ENCODE peak calls at places on chromosomes 5 and 9, in six cellular contexts. M is AG10803; O is CD4-positive, alpha-beta T cell; V is prostate gland; J is astrocyte of the spinal cord; D is neural crest cell. Y is an unnamed sample.

GRCh38 chr5:1243487-1244152 is 18.4 kb downstream of the SLC6A18 start:
- DNase-seq in M (no peak), O (no peak), V (no peak), D (peak), J (no peak), Y (no peak)

GRCh38 chr9:35085078-35085477 is 5.3 kb upstream of the FANCG start:
- DNase-seq in V (no peak), M (peak), J (no peak), O (no peak), D (no peak), Y (no peak)

GRCh38 chr5:78972654-78973428 is 12.3 kb downstream of the ARSB start:
- DNase-seq in O (no peak), M (peak), D (no peak), V (peak), J (peak), Y (no peak)

GRCh38 chr5:58085800-58086199 is 374.1 kb downstream of the PLK2 start:
- DNase-seq in D (no peak), V (no peak), J (peak), M (no peak), O (no peak), Y (no peak)

GRCh38 chr9:32764139-32764538 is 19.2 kb upstream of the TMEM215 start:
- DNase-seq in D (no peak), V (no peak), O (no peak), M (no peak), J (no peak), Y (no peak)

GRCh38 chr9:133702798-133703570 is 35.2 kb downstream of the SARDH start:
- DNase-seq in O (peak), J (no peak), M (no peak), D (no peak), V (no peak), Y (no peak)

GRCh38 chr5:159820692-159821091 is 95.6 kb upstream of the ADRA1B start:
- DNase-seq in M (no peak), D (no peak), J (no peak), V (no peak), O (no peak), Y (no peak)

GRCh38 chr5:68239485-68239884 is 23.9 kb downstream of the PIK3R1 start:
- DNase-seq in J (peak), D (no peak), M (peak), O (peak), V (peak), Y (peak)

GRCh38 chr5:113330533-113331200 is 104.1 kb downstream of the TSSK1B start:
- DNase-seq in J (peak), O (no peak), D (no peak), V (peak), M (peak), Y (peak)

GRCh38 chr5:154356256-154356655 is 89.5 kb upstream of the SAP30L start:
- DNase-seq in O (no peak), J (no peak), D (no peak), M (peak), V (no peak), Y (no peak)

GRCh38 chr5:173812811-173813550 is 75.2 kb upstream of the CPEB4 start:
- DNase-seq in J (no peak), M (peak), V (no peak), D (no peak), O (no peak), Y (no peak)

GRCh38 chr9:38023661-38024035 is 45.4 kb downstream of the SHB start:
- DNase-seq in D (no peak), V (no peak), M (no peak), O (no peak), J (no peak), Y (no peak)

GRCh38 chr5:68046445-68046844 is 169.1 kb upstream of the PIK3R1 start:
- DNase-seq in O (no peak), D (no peak), V (no peak), J (peak), M (peak), Y (no peak)

GRCh38 chr5:89972901-89973300 is 436.7 kb downstream of the CETN3 start:
- DNase-seq in J (no peak), V (no peak), D (no peak), O (no peak), M (peak), Y (no peak)

GRCh38 chr9:82972446-82972845 is 90.5 kb downstream of the RASEF start:
- DNase-seq in M (no peak), D (no peak), O (no peak), J (no peak), V (no peak), Y (no peak)

GRCh38 chr5:173487296-173487695 is 129.2 kb downstream of the BOD1 start:
- DNase-seq in M (no peak), V (no peak), O (no peak), D (no peak), J (no peak), Y (no peak)

GRCh38 chr9:133433351-133433843 is 11.2 kb downstream of the ADAMTS13 start:
- DNase-seq in D (no peak), M (no peak), V (no peak), J (no peak), O (no peak), Y (no peak)

GRCh38 chr9:138049779-138050471 is 172.3 kb downstream of the CACNA1B start:
- DNase-seq in O (peak), J (no peak), M (no peak), D (no peak), V (no peak), Y (no peak)

GRCh38 chr5:117943521-117943920 is 1044.8 kb downstream of the DTWD2 start:
- DNase-seq in M (no peak), O (no peak), J (no peak), D (no peak), V (no peak), Y (no peak)

GRCh38 chr5:117803533-117803932 is 1184.8 kb downstream of the DTWD2 start:
- DNase-seq in O (no peak), V (no peak), D (no peak), M (peak), J (peak), Y (no peak)

GRCh38 chr5:61842840-61843239 is 463.2 kb upstream of the KIF2A start:
- DNase-seq in J (no peak), M (no peak), V (no peak), O (no peak), D (no peak), Y (no peak)

GRCh38 chr9:91004484-91004883 is 202.9 kb downstream of the SYK start:
- DNase-seq in J (no peak), D (no peak), V (no peak), M (no peak), O (no peak), Y (no peak)

GRCh38 chr9:127785023-127785932 is 556 bp upstream of the CDK9 start:
- DNase-seq in V (peak), D (peak), O (peak), J (peak), M (peak), Y (peak)

GRCh38 chr9:82117025-82117424 is 128.5 kb downstream of the SPATA31D1 start:
- DNase-seq in D (no peak), O (no peak), J (peak), V (no peak), M (peak), Y (no peak)

GRCh38 chr5:170221319-170221718 is 11.5 kb upstream of the C5orf58 start:
- DNase-seq in M (peak), J (peak), V (no peak), O (no peak), D (no peak), Y (no peak)

GRCh38 chr5:103424453-103425205 is 138.0 kb downstream of the NUDT12 start:
- DNase-seq in V (no peak), O (no peak), J (peak), M (peak), D (no peak), Y (no peak)

GRCh38 chr5:125372694-125373621 is 626.5 kb upstream of the ZNF608 start:
- DNase-seq in V (no peak), J (peak), M (peak), D (no peak), O (no peak), Y (no peak)

GRCh38 chr5:116084231-116084630 is 594 bp upstream of the COMMD10 start:
- DNase-seq in D (no peak), M (peak), O (no peak), V (peak), J (peak), Y (peak)

GRCh38 chr5:159478950-159479349 is 148.7 kb upstream of the IL12B start:
- DNase-seq in D (no peak), V (no peak), O (no peak), M (no peak), J (no peak), Y (no peak)

GRCh38 chr5:73591698-73592501 is 26.4 kb downstream of the UTP15 start:
- DNase-seq in J (peak), D (no peak), V (no peak), M (peak), O (no peak), Y (no peak)

GRCh38 chr5:91311697-91312501 is 71.2 kb downstream of the ARRDC3 start:
- DNase-seq in D (no peak), O (peak), J (peak), M (peak), V (peak), Y (peak)

GRCh38 chr5:98214240-98215051 is 559.0 kb upstream of the RGMB start:
- DNase-seq in O (no peak), J (peak), D (no peak), V (no peak), M (peak), Y (no peak)

GRCh38 chr5:13957032-13957645 is 12.7 kb upstream of the DNAH5 start:
- DNase-seq in D (peak), M (peak), J (peak), V (peak), O (no peak), Y (peak)

GRCh38 chr9:114588150-114588663 is 638 bp downstream of the ATP6V1G1 start:
- DNase-seq in D (no peak), M (peak), V (no peak), J (peak), O (no peak), Y (no peak)

GRCh38 chr5:107523019-107523680 is 147.6 kb downstream of the EFNA5 start:
- DNase-seq in M (no peak), J (no peak), V (no peak), D (no peak), O (no peak), Y (no peak)
- TF ChIP-seq CTCF in M (no peak), J (no peak), V (no peak), D (no peak), O (no peak), Y (no peak)

GRCh38 chr5:133392448-133392847 is 219.9 kb downstream of the FSTL4 start:
- DNase-seq in D (no peak), M (no peak), J (no peak), V (no peak), O (no peak), Y (no peak)
- TF ChIP-seq CTCF in D (no peak), M (no peak), J (no peak), V (no peak), O (no peak), Y (no peak)

GRCh38 chr9:79134654-79135053 is 437.1 kb upstream of the TLE4 start:
- DNase-seq in D (no peak), M (peak), O (no peak), J (peak), V (no peak), Y (no peak)
- TF ChIP-seq CTCF in D (peak), M (peak), O (no peak), J (peak), V (no peak), Y (no peak)

GRCh38 chr9:4077499-4078102 is 222.3 kb downstream of the GLIS3 start:
- DNase-seq in D (peak), M (peak), O (peak), V (peak), J (peak), Y (peak)

GRCh38 chr9:4068914-4069313 is 231.0 kb downstream of the GLIS3 start:
- DNase-seq in V (no peak), O (no peak), M (no peak), J (no peak), D (no peak), Y (no peak)

GRCh38 chr9:4069457-4070162 is 230.3 kb downstream of the GLIS3 start:
- DNase-seq in V (no peak), J (no peak), D (no peak), M (no peak), O (no peak), Y (no peak)

GRCh38 chr9:4070266-4070665 is 229.6 kb downstream of the GLIS3 start:
- DNase-seq in M (no peak), D (no peak), J (no peak), O (no peak), V (no peak), Y (no peak)

GRCh38 chr9:4073371-4073770 is 226.5 kb downstream of the GLIS3 start:
- DNase-seq in J (no peak), O (no peak), D (no peak), V (no peak), M (no peak), Y (no peak)
- TF ChIP-seq CTCF in J (peak), O (no peak), D (peak), V (no peak), M (peak), Y (peak)

GRCh38 chr5:136802382-136802781 is 437.0 kb upstream of the TRPC7 start:
- DNase-seq in D (no peak), M (peak), O (no peak), J (peak), V (no peak), Y (no peak)
- TF ChIP-seq CTCF in D (peak), M (peak), O (no peak), J (peak), V (peak), Y (peak)

GRCh38 chr5:129135633-129136032 is 41.1 kb downstream of the ISOC1 start:
- DNase-seq in D (no peak), V (no peak), M (no peak), J (no peak), O (no peak), Y (no peak)
- TF ChIP-seq CTCF in D (no peak), V (no peak), M (no peak), J (no peak), O (no peak), Y (peak)

DNA sequence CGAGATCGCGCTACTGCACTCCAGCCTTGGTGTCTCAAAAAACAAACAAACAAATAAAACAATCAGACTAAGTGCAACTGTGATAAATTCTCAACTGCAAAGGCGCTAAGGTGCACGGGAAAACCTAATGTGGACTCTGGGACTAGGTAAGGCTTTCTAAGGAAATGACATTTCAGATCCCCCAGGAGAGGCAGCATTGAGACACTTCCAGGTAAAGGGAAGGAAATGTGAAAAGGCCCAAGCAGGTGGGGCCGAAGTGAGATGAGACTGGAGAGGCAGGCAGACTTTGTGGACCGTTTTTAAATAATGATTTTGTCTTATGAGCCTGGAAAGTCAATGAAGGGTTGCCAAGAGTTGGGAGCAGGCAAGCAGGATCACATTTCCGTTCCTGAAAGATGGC is 1.9 kb upstream of the APBA1 start:
- DNase-seq in J (no peak), M (no peak), D (no peak), O (no peak), V (no peak), Y (no peak)
- TF ChIP-seq CTCF in J (no peak), M (no peak), D (no peak), O (no peak), V (no peak), Y (no peak)

GRCh38 chr9:128862401-128862851 is 19.3 kb downstream of the KYAT1 start:
- DNase-seq in O (no peak), D (no peak), M (no peak), J (no peak), V (peak), Y (no peak)
- TF ChIP-seq CTCF in O (no peak), D (no peak), M (no peak), J (no peak), V (no peak), Y (no peak)

GRCh38 chr9:71764438-71764837 is 3.9 kb downstream of the CEMIP2 start:
- DNase-seq in O (no peak), D (no peak), V (no peak), M (no peak), J (no peak), Y (no peak)
- TF ChIP-seq CTCF in O (no peak), D (no peak), V (no peak), M (no peak), J (no peak), Y (no peak)

DNA sequence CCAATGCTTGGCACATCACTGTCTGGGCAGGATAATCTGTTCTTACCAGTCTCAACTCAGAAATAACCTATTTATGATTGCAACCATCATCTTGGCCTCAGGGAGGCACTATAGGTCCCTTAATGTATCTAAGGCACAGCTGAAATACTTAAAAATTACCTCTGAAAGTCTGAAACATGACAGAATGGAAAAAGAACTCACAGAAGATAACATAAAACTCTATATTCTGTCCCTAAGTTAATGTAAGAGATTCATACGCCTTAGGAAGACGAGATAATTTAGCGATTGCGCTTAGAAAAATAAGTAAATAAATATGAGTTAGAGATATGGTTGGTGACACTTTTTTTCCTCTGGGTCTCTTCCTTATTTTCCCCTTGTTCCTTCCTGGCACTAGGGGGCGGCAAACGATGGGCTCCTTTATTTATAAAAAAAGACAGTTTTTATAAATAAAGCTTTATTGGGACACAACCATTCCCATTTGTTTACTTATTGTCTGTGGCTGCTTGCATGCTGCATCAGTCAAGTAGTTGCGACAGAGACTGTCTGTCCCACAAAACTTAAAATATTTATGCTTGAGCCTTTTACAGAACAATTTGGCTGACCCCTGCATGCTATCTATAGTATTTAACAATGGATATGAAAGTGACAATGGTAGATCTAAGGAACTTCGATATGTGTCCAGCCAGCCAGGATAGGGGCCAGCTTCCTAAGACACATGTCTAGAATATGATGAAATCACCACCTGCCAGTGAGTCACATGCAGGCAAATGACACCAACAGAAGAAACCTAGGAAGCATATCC is 79.6 kb downstream of the PDE4D start:
- DNase-seq in O (no peak), V (no peak), M (peak), D (peak), J (peak), Y (peak)
- TF ChIP-seq CTCF in O (peak), V (peak), M (peak), D (peak), J (peak), Y (peak)

Y was measured in GM13977.